ENCODE peak calls at places on chromosome 14, in seven cellular contexts. S, C, J, B, K, X and H are unnamed samples.

GRCh38 chr14:58667900-58668299 is 30.1 kb downstream of the DACT1 start:
- DNase-seq in B (no peak), K (no peak), J (no peak), X (no peak), S (no peak), C (no peak), H (no peak)

GRCh38 chr14:78445275-78445674 is 275.1 kb downstream of the NRXN3 start:
- DNase-seq in X (no peak), C (no peak), K (no peak), B (no peak), J (no peak), S (no peak), H (no peak)

GRCh38 chr14:27392153-27392552 is 794.3 kb upstream of the NOVA1 start:
- DNase-seq in S (no peak), K (no peak), B (no peak), J (no peak), C (no peak), X (no peak), H (no peak)

GRCh38 chr14:97218713-97219355 is 421.7 kb downstream of the VRK1 start:
- DNase-seq in C (no peak), S (no peak), B (peak), K (no peak), X (peak), J (no peak), H (no peak)

GRCh38 chr14:105144231-105144665 is 24.3 kb downstream of the JAG2 start:
- DNase-seq in X (no peak), C (peak), S (no peak), K (no peak), J (no peak), B (no peak), H (no peak)

GRCh38 chr14:60573943-60574496 is 65.1 kb downstream of the SIX6 start:
- DNase-seq in J (no peak), K (no peak), S (no peak), B (no peak), X (no peak), C (no peak), H (no peak)

GRCh38 chr14:68584786-68585185 is 208.1 kb downstream of the ZFP36L1 start:
- DNase-seq in C (no peak), J (no peak), B (no peak), K (no peak), X (peak), S (no peak), H (no peak)

GRCh38 chr14:32571551-32571950 is 242.5 kb downstream of the AKAP6 start:
- DNase-seq in C (no peak), S (no peak), X (no peak), K (no peak), J (no peak), B (no peak), H (no peak)

GRCh38 chr14:100532916-100533630 is 54.1 kb downstream of the BEGAIN start:
- DNase-seq in K (no peak), B (no peak), J (no peak), X (no peak), S (no peak), C (peak), H (no peak)

GRCh38 chr14:47148686-47149085 is 497.1 kb upstream of the RPL10L start:
- DNase-seq in C (no peak), J (no peak), K (no peak), X (no peak), S (no peak), B (no peak), H (no peak)

DNA sequence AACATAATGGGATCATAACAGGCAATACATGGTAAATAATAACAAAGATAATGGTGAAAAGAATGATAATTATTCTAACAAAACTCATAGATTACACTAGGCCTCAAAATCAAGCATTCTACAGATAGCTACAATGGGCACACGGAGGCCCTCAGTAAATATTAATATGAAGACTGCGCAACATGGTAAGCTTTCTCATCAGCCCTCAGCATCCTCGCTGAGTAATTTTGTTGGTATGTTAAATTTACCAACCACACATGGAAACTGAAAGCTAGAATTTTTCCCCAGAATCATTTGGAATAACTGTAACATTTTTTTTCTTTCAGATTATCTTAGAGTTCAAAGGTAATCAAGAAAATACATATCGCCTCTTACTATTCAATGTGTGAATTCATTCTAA is 74.2 kb upstream of the PYGL start:
- DNase-seq in K (no peak), B (no peak), S (no peak), C (no peak), J (no peak), X (no peak), H (no peak)
- H3K27ac ChIP-seq in K (no peak), B (no peak), S (no peak), C (no peak), J (no peak), X (no peak), H (no peak)

GRCh38 chr14:102094101-102094500 is 7.3 kb upstream of the HSP90AA1 start:
- DNase-seq in C (no peak), K (peak), X (no peak), S (no peak), J (no peak), B (no peak), H (no peak)

GRCh38 chr14:102095231-102095870 is 8.5 kb upstream of the HSP90AA1 start:
- DNase-seq in B (no peak), K (no peak), J (no peak), X (no peak), S (no peak), C (no peak), H (no peak)

GRCh38 chr14:102095871-102096568 is 9.2 kb upstream of the HSP90AA1 start:
- DNase-seq in C (no peak), K (no peak), X (no peak), B (no peak), S (no peak), J (no peak), H (no peak)

GRCh38 chr14:102096569-102097188 is 9.8 kb upstream of the HSP90AA1 start:
- DNase-seq in K (peak), X (peak), S (peak), C (peak), J (peak), B (peak), H (no peak)

DNA sequence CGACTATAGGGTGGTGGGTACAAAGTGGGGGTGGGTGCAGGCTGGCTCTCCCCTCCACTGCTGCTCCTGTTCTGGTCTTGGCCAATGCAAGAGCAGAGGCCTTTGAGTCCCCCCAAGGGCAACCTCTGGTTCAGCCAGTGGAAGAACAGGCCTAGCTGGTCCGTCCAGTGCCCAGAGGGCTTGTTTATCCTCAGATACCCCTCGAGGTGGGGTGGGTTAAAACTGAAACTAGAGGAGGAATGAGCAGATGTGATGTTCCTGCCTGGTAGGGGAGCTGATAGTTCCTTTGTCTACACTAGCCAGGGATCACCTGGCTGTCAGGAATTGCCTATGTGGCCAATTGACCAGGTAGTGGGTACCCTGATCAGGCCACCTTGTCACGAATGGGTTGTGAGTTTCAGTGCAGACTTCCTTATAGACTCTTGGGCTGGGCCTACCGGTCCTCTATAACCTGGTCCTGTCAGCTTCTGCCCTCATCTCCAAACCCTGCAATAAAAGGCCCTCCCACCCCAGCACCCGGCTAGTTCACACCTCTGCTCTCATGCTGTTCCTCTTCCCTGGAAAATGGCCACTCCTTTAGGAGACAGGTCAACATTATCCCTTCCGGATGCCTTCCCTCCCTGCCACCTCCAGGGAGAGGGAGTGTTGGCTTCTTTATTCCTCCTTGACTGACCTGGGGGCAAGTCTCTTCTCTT is 10.7 kb upstream of the HSP90AA1 start:
- DNase-seq in K (no peak), X (peak), C (no peak), S (no peak), J (no peak), B (no peak), H (no peak)
- H3K27ac ChIP-seq in K (no peak), X (peak), C (no peak), S (no peak), J (no peak), B (no peak), H (no peak)

GRCh38 chr14:85948163-85948562 is 418.2 kb downstream of the FLRT2 start:
- DNase-seq in K (no peak), B (no peak), J (no peak), S (no peak), C (no peak), X (no peak), H (no peak)
- H3K27ac ChIP-seq in K (no peak), B (no peak), J (no peak), S (no peak), C (no peak), X (no peak), H (no peak)

DNA sequence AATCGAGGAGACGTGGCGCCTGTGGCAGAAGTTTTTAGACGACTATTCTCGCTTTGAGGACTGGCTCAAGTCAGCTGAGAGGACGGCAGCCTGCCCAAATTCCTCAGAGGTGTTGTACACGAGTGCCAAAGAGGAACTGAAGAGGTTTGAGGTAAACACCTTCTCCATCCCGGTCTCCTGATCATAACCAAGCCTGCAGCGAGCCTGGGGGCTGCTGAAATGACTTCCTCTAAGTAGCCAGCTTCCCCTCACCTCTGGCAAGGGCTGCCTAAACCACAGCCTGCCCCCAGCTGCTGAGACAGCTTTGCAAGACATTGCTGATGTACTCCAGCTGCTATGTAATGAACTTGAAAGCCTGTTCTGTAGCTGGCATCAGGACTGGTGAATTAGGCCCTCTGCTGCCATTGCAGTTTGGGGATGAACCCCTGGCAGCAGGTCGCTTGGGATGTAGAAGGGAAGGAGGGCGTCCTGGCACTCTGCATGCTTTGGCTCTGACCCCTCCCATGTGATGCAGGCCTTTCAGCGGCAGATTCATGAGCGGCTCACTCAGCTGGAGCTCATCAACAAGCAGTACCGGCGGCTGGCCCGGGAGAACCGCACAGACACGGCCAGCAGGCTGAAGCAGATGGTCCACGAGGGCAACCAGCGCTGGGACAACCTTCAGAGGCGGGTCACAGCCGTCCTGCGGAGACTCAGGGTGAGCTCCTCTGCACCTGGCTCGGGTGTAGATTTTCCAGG is 84.6 kb downstream of the ESR2 start:
- DNase-seq in S (no peak), K (no peak), J (no peak), B (no peak), C (no peak), X (no peak), H (no peak)
- H3K27ac ChIP-seq in S (no peak), K (no peak), J (no peak), B (no peak), C (peak), X (peak), H (no peak)

DNA sequence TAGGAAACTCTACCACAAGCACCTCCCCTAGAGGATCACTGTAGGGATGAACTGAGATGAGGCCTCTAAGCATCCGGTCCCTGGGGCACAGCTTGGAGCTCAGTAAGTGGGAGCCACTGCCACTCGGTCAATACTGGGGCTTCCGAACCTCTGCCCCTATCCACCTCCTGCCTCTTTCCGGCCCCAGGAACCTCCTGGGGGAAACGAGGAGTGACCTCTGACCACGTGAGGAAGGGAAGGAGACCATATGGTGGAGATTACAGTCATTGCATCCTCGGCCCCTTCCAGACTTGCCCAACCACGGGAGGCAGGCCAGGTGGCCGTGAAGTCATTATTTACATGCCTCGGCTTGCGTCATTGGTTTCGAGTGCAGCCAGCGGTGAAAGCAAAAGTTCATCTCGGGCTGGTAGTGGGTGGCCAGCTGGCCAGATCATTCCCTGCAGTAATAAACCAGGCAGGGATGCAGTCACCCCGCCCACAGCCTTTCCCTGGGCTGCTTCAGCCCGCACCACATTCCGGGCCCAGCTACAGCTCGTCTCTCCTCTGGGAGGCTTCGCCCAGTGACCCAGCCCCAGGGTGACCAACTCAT is 65.4 kb downstream of the C14orf132 start:
- DNase-seq in S (no peak), B (no peak), C (no peak), X (peak), K (peak), J (peak), H (no peak)
- H3K27ac ChIP-seq in S (no peak), B (no peak), C (no peak), X (no peak), K (peak), J (no peak), H (no peak)